ENCODE peak calls at places on chromosome 16, in ten cellular contexts. One of them, this sample, is unnamed.

GRCh38 chr16:10090816-10091215 is 91.4 kb downstream of the GRIN2A start:
- DNase-seq in fibroblast of mammary gland: peak; percentile 91
- DNase-seq in CD8-positive, alpha-beta T cell: no peak
- DNase-seq in body of pancreas: no peak
- DNase-seq in A673: no peak
- DNase-seq in IMR-90: no peak
- DNase-seq in WTC11: no peak
- DNase-seq in uterus: no peak
- DNase-seq in osteocyte: no peak
- DNase-seq in H9: no peak
- DNase-seq in this sample: no peak

GRCh38 chr16:69839798-69840409 is 77.8 kb downstream of the WWP2 start:
- DNase-seq in WTC11: no peak
- DNase-seq in A673: no peak
- DNase-seq in body of pancreas: peak; percentile 90
- DNase-seq in H9: no peak
- DNase-seq in IMR-90: no peak
- DNase-seq in uterus: peak; percentile 28
- DNase-seq in CD8-positive, alpha-beta T cell: no peak
- DNase-seq in fibroblast of mammary gland: no peak
- DNase-seq in osteocyte: no peak
- DNase-seq in this sample: no peak

GRCh38 chr16:68907297-68907999 is 64.1 kb downstream of the TANGO6 start:
- DNase-seq in body of pancreas: no peak
- DNase-seq in A673: no peak
- DNase-seq in IMR-90: no peak
- DNase-seq in H9: no peak
- DNase-seq in CD8-positive, alpha-beta T cell: no peak
- DNase-seq in uterus: no peak
- DNase-seq in osteocyte: no peak
- DNase-seq in fibroblast of mammary gland: no peak
- DNase-seq in WTC11: no peak
- DNase-seq in this sample: no peak

GRCh38 chr16:70610273-70611223 is 35.8 kb upstream of the IL34 start:
- DNase-seq in H9: no peak
- DNase-seq in A673: no peak
- DNase-seq in fibroblast of mammary gland: no peak
- DNase-seq in body of pancreas: peak; percentile 33
- DNase-seq in osteocyte: no peak
- DNase-seq in IMR-90: no peak
- DNase-seq in CD8-positive, alpha-beta T cell: no peak
- DNase-seq in WTC11: no peak
- DNase-seq in uterus: no peak
- DNase-seq in this sample: no peak

GRCh38 chr16:71456801-71457200 is 5.2 kb downstream of the ZNF23 start:
- DNase-seq in IMR-90: no peak
- DNase-seq in fibroblast of mammary gland: no peak
- DNase-seq in body of pancreas: no peak
- DNase-seq in uterus: no peak
- DNase-seq in A673: no peak
- DNase-seq in H9: no peak
- DNase-seq in osteocyte: no peak
- DNase-seq in CD8-positive, alpha-beta T cell: no peak
- DNase-seq in WTC11: no peak
- DNase-seq in this sample: no peak

GRCh38 chr16:53756329-53756996 is 52.5 kb downstream of the FTO start:
- DNase-seq in uterus: no peak
- DNase-seq in A673: no peak
- DNase-seq in fibroblast of mammary gland: no peak
- DNase-seq in CD8-positive, alpha-beta T cell: no peak
- DNase-seq in osteocyte: no peak
- DNase-seq in IMR-90: peak; percentile 36
- DNase-seq in body of pancreas: no peak
- DNase-seq in H9: no peak
- DNase-seq in WTC11: no peak
- DNase-seq in this sample: no peak

GRCh38 chr16:84937196-84937935 is 74.0 kb downstream of the ZDHHC7 start:
- DNase-seq in WTC11: no peak
- DNase-seq in CD8-positive, alpha-beta T cell: no peak
- DNase-seq in uterus: no peak
- DNase-seq in fibroblast of mammary gland: no peak
- DNase-seq in body of pancreas: no peak
- DNase-seq in IMR-90: no peak
- DNase-seq in osteocyte: no peak
- DNase-seq in H9: no peak
- DNase-seq in A673: no peak
- DNase-seq in this sample: peak; percentile 51

GRCh38 chr16:1033128-1033679 is 39.3 kb upstream of the SSTR5 start:
- DNase-seq in fibroblast of mammary gland: no peak
- DNase-seq in H9: no peak
- DNase-seq in A673: no peak
- DNase-seq in osteocyte: no peak
- DNase-seq in body of pancreas: no peak
- DNase-seq in IMR-90: no peak
- DNase-seq in uterus: no peak
- DNase-seq in CD8-positive, alpha-beta T cell: no peak
- DNase-seq in WTC11: no peak
- DNase-seq in this sample: no peak

GRCh38 chr16:16120044-16120381 is 103.3 kb downstream of the ABCC6 start:
- DNase-seq in osteocyte: no peak
- DNase-seq in IMR-90: no peak
- DNase-seq in A673: no peak
- DNase-seq in H9: no peak
- DNase-seq in body of pancreas: peak; percentile 57
- DNase-seq in uterus: no peak
- DNase-seq in fibroblast of mammary gland: no peak
- DNase-seq in WTC11: no peak
- DNase-seq in CD8-positive, alpha-beta T cell: no peak
- DNase-seq in this sample: no peak

DNA sequence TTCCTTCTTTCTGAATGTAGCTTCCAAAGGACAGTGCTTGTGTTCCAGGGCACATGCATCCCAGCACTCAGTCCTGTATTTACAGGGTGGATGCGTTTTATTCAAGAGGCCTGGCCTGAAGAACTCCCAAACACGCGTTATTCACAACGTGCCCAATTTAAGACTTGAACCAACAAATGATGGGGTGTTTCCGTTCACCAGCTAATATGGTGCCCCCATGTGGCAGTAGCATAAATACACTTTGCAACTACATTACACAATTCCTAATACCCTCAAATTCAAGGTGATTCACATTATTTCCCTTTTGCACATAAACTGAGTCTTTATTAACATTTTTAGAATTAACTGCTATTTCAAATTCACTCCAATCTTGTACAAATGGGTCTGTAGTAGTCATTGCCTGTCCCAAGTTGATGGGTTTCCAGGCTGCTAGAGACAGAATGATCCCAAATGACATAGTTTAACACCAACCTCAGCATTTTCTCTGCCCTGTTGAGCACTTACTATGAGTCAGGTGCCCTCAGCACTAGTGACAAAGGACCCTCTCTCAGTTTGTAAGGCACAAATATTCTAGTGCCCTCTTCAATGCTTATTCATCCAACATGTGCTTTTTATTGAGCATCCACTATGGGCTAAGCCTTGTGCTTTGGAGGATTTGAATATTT is 26.9 kb downstream of the HSD17B2 start:
- DNase-seq in CD8-positive, alpha-beta T cell: no peak
- DNase-seq in uterus: no peak
- DNase-seq in IMR-90: peak; percentile 22
- DNase-seq in body of pancreas: peak; percentile 51
- DNase-seq in WTC11: no peak
- DNase-seq in fibroblast of mammary gland: peak; percentile 33
- DNase-seq in H9: peak; percentile 30
- DNase-seq in A673: peak; percentile 59
- DNase-seq in osteocyte: no peak
- DNase-seq in this sample: peak; percentile 70
- TF ChIP-seq CTCF in CD8-positive, alpha-beta T cell: no peak
- TF ChIP-seq CTCF in uterus: peak; percentile 18
- TF ChIP-seq CTCF in IMR-90: peak; percentile 34
- TF ChIP-seq CTCF in body of pancreas: peak; percentile 18
- TF ChIP-seq CTCF in WTC11: peak; percentile 31
- TF ChIP-seq CTCF in fibroblast of mammary gland: peak; percentile 40
- TF ChIP-seq CTCF in H9: peak; percentile 67
- TF ChIP-seq CTCF in A673: peak; percentile 76
- TF ChIP-seq CTCF in osteocyte: peak; percentile 45
- TF ChIP-seq CTCF in this sample: peak; percentile 47

DNA sequence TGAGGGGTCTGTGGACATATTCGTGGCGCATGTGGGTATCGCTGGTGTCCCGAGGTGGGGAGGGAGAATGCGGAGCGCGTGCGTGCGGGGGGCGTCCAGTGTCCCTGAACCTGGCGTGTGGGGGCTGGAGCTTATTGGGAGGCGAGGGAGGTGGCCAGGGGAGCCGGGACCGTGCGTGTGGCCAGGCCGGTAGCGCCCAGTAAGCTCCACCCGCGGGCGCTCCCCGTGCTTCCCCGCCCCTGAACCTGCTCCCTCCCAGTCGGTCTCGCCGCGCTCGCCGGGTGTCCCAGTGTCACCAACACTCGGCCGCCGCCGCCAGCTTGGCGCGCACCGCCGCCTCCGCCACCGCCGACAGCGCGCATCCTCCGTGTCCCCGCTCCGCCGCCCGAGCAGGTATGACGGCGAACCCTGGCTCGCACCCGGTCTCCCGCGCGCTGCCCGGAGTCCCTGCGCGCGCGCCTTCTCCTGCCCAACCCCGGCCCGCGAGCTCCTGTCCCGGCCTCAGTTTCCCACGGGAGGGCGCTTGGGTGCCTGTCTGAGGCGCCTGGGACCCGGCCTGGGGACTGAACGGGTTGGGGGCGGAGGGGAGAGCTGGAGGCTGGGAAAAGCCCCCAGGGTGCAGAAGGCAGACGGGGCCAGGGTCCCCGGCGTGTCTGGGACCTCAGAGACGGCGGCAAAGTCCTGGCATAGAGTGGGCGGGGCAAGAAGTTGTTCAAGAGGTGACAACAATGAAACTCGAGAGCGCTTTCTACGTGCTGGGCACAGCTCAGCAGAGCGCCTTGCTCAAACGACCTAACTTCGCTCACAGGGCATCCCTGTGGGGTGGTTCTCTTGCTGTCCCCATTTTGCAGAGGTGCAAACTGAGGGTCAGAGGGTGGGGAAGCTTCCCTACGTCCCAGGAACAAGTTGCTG is at the start of gene SCNN1B:
- DNase-seq in fibroblast of mammary gland: no peak
- DNase-seq in osteocyte: no peak
- DNase-seq in CD8-positive, alpha-beta T cell: no peak
- DNase-seq in H9: peak; percentile 42
- DNase-seq in WTC11: peak; percentile 58
- DNase-seq in uterus: no peak
- DNase-seq in IMR-90: no peak
- DNase-seq in A673: peak; percentile 47
- DNase-seq in body of pancreas: no peak
- DNase-seq in this sample: no peak
- TF ChIP-seq CTCF in fibroblast of mammary gland: no peak
- TF ChIP-seq CTCF in osteocyte: no peak
- TF ChIP-seq CTCF in CD8-positive, alpha-beta T cell: no peak
- TF ChIP-seq CTCF in H9: no peak
- TF ChIP-seq CTCF in WTC11: no peak
- TF ChIP-seq CTCF in uterus: no peak
- TF ChIP-seq CTCF in IMR-90: no peak
- TF ChIP-seq CTCF in A673: no peak
- TF ChIP-seq CTCF in body of pancreas: no peak
- TF ChIP-seq CTCF in this sample: no peak

GRCh38 chr16:82627811-82628339 is 1.1 kb downstream of the CDH13 start:
- DNase-seq in body of pancreas: no peak
- DNase-seq in osteocyte: peak; percentile 85
- DNase-seq in WTC11: peak; percentile 27
- DNase-seq in IMR-90: peak; percentile 26
- DNase-seq in A673: no peak
- DNase-seq in H9: peak; percentile 43
- DNase-seq in uterus: peak; percentile 38
- DNase-seq in CD8-positive, alpha-beta T cell: no peak
- DNase-seq in fibroblast of mammary gland: no peak
- DNase-seq in this sample: peak; percentile 89
- TF ChIP-seq CTCF in body of pancreas: no peak
- TF ChIP-seq CTCF in osteocyte: no peak
- TF ChIP-seq CTCF in WTC11: no peak
- TF ChIP-seq CTCF in IMR-90: no peak
- TF ChIP-seq CTCF in A673: no peak
- TF ChIP-seq CTCF in H9: no peak
- TF ChIP-seq CTCF in uterus: no peak
- TF ChIP-seq CTCF in CD8-positive, alpha-beta T cell: no peak
- TF ChIP-seq CTCF in fibroblast of mammary gland: no peak
- TF ChIP-seq CTCF in this sample: no peak

DNA sequence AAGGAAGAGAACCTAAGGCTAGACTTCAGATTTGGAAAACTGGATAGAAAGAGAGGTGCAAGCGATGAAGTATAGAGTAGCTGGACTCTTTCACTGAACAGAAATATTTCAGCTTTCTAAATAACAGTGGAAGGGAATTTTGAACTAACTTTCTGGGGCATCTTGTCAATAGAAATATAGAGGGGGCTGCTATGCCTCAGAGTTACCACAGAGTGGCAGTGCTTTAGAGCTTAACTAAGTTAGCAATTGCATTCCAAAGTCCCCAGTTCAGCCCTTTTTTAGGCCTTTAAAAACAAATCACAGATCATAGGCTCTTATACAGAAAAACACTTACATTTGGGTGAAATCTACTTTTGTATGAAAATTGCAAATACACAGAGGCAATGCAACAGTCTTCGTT is 154.2 kb upstream of the CDH8 start:
- DNase-seq in IMR-90: no peak
- DNase-seq in uterus: no peak
- DNase-seq in WTC11: no peak
- DNase-seq in A673: peak; percentile 66
- DNase-seq in body of pancreas: no peak
- DNase-seq in osteocyte: no peak
- DNase-seq in H9: no peak
- DNase-seq in CD8-positive, alpha-beta T cell: no peak
- DNase-seq in fibroblast of mammary gland: no peak
- DNase-seq in this sample: peak; percentile 53
- TF ChIP-seq CTCF in IMR-90: no peak
- TF ChIP-seq CTCF in uterus: no peak
- TF ChIP-seq CTCF in WTC11: peak; percentile 56
- TF ChIP-seq CTCF in A673: peak; percentile 86
- TF ChIP-seq CTCF in body of pancreas: no peak
- TF ChIP-seq CTCF in osteocyte: peak; percentile 42
- TF ChIP-seq CTCF in H9: peak; percentile 85
- TF ChIP-seq CTCF in CD8-positive, alpha-beta T cell: no peak
- TF ChIP-seq CTCF in fibroblast of mammary gland: no peak
- TF ChIP-seq CTCF in this sample: peak; percentile 84

GRCh38 chr16:66928702-66929388 is 3.5 kb upstream of the RRAD start:
- DNase-seq in uterus: no peak
- DNase-seq in WTC11: peak; percentile 76
- DNase-seq in body of pancreas: no peak
- DNase-seq in osteocyte: no peak
- DNase-seq in H9: peak; percentile 70
- DNase-seq in CD8-positive, alpha-beta T cell: peak; percentile 47
- DNase-seq in fibroblast of mammary gland: peak; percentile 33
- DNase-seq in IMR-90: peak; percentile 35
- DNase-seq in A673: peak; percentile 51
- DNase-seq in this sample: peak; percentile 51
- TF ChIP-seq CTCF in uterus: no peak
- TF ChIP-seq CTCF in WTC11: peak; percentile 40
- TF ChIP-seq CTCF in body of pancreas: no peak
- TF ChIP-seq CTCF in osteocyte: peak; percentile 49
- TF ChIP-seq CTCF in H9: peak; percentile 68
- TF ChIP-seq CTCF in CD8-positive, alpha-beta T cell: peak; percentile 20
- TF ChIP-seq CTCF in fibroblast of mammary gland: peak; percentile 39
- TF ChIP-seq CTCF in IMR-90: peak; percentile 51
- TF ChIP-seq CTCF in A673: peak; percentile 71
- TF ChIP-seq CTCF in this sample: peak; percentile 40